ENCODE peak calls at places on chromosomes 6 and 20, in nine cellular contexts. M is Panc1; F is NCI-H345; R is activated naive CD8-positive, alpha-beta T cell treated with anti-CD3 and anti-CD28 coated beads, Interleukin-2, amount 50 U/mL, for 16 hours; S is activated effector memory CD4-positive, alpha-beta T cell treated with anti-CD3 and anti-CD28 coated beads, Interleukin-2, amount 50 U/mL, for 16 hours; J is B cell; W is mucosa of descending colon; T is globus pallidus; B is effector CD4-positive, alpha-beta T cell. V is an unnamed sample.

GRCh38 chr20:40283689-40284088 is 405.3 kb downstream of the MAFB start:
- DNase-seq in M (no peak), F (no peak), R (no peak), S (no peak), J (no peak), W (no peak), T (no peak), B (no peak), V (no peak)

GRCh38 chr6:144013486-144013909 is 5.4 kb upstream of the PLAGL1 start:
- DNase-seq in M (peak; percentile 36), F (peak; percentile 77), R (peak; percentile 21), S (peak; percentile 85), J (peak; percentile 52), W (peak; percentile 70), T (peak; percentile 52), B (peak; percentile 59), V (peak; percentile 56)

GRCh38 chr20:63124782-63125580 is 91.0 kb downstream of the YTHDF1 start:
- DNase-seq in M (no peak), F (no peak), R (no peak), S (peak; percentile 41), J (no peak), W (peak; percentile 25), T (no peak), B (no peak), V (no peak)

GRCh38 chr6:88712243-88712936 is 251.0 kb downstream of the RNGTT start:
- DNase-seq in M (no peak), F (no peak), R (no peak), S (no peak), J (no peak), W (no peak), T (no peak), B (no peak), V (no peak)

GRCh38 chr20:9838378-9839295 is at the start of gene PAK5:
- DNase-seq in M (no peak), F (peak; percentile 99), R (no peak), S (no peak), J (no peak), W (peak; percentile 55), T (peak; percentile 48), B (no peak), V (no peak)

GRCh38 chr20:44644384-44645131 is 6.9 kb downstream of the ADA start:
- DNase-seq in M (no peak), F (no peak), R (no peak), S (peak; percentile 80), J (peak; percentile 50), W (no peak), T (no peak), B (peak; percentile 35), V (peak; percentile 52)

GRCh38 chr6:23483896-23484295 is 642.1 kb upstream of the NRSN1 start:
- DNase-seq in M (no peak), F (no peak), R (no peak), S (no peak), J (no peak), W (no peak), T (no peak), B (no peak), V (no peak)

GRCh38 chr6:122082370-122082769 is 317.1 kb upstream of the HSF2 start:
- DNase-seq in M (no peak), F (no peak), R (no peak), S (no peak), J (no peak), W (no peak), T (no peak), B (no peak), V (no peak)

GRCh38 chr6:35084041-35084491 is 57.1 kb downstream of the TCP11 start:
- DNase-seq in M (no peak), F (no peak), R (no peak), S (peak; percentile 47), J (no peak), W (no peak), T (peak; percentile 58), B (no peak), V (no peak)

GRCh38 chr6:1438471-1438881 is 49.1 kb downstream of the FOXF2 start:
- DNase-seq in M (no peak), F (no peak), R (no peak), S (no peak), J (no peak), W (no peak), T (no peak), B (no peak), V (no peak)

GRCh38 chr6:75893058-75893775 is 144.2 kb downstream of the MYO6 start:
- DNase-seq in M (peak; percentile 25), F (peak; percentile 57), R (no peak), S (no peak), J (no peak), W (no peak), T (peak; percentile 68), B (no peak), V (no peak)

GRCh38 chr20:56788671-56789610 is 159.8 kb downstream of the TFAP2C start:
- DNase-seq in M (no peak), F (no peak), R (no peak), S (no peak), J (no peak), W (no peak), T (no peak), B (no peak), V (no peak)

GRCh38 chr6:139402935-139403386 is 28.5 kb upstream of the CITED2 start:
- DNase-seq in M (no peak), F (no peak), R (no peak), S (no peak), J (no peak), W (no peak), T (no peak), B (no peak), V (no peak)

GRCh38 chr20:44097521-44098255 is 89.3 kb downstream of the JPH2 start:
- DNase-seq in M (no peak), F (no peak), R (no peak), S (peak; percentile 47), J (peak; percentile 36), W (no peak), T (no peak), B (no peak), V (no peak)

GRCh38 chr6:42742116-42742894 is 3.6 kb downstream of the TBCC start:
- DNase-seq in M (no peak), F (peak; percentile 70), R (no peak), S (no peak), J (no peak), W (no peak), T (no peak), B (no peak), V (no peak)

GRCh38 chr6:152034631-152035030 is 227.1 kb downstream of the ESR1 start:
- DNase-seq in M (no peak), F (no peak), R (no peak), S (no peak), J (no peak), W (no peak), T (no peak), B (no peak), V (no peak)

GRCh38 chr6:116405663-116406329 is 35.0 kb downstream of the DSE start:
- DNase-seq in M (no peak), F (no peak), R (no peak), S (no peak), J (no peak), W (no peak), T (no peak), B (no peak), V (no peak)

GRCh38 chr6:18413320-18413830 is 26.2 kb downstream of the RNF144B start:
- DNase-seq in M (no peak), F (no peak), R (no peak), S (no peak), J (no peak), W (no peak), T (no peak), B (no peak), V (no peak)